ENCODE peak calls at places on chromosomes 1 and 21, in six cellular contexts. Q is hepatic stellate cell, D is AG04449, Z is GM20000, T is lower leg skin, A is EL. B is an unnamed sample.

GRCh38 chr1:154429118-154429517 is 24.0 kb downstream of the IL6R start:
- DNase-seq in Q (no peak), D (no peak), Z (no peak), T (no peak), A (no peak), B (no peak)

GRCh38 chr1:9410737-9411297 is 118.1 kb downstream of the SPSB1 start:
- DNase-seq in Q (peak), D (peak), Z (peak), T (no peak), A (peak), B (peak)

GRCh38 chr1:245752551-245752950 is 597.8 kb downstream of the KIF26B start:
- DNase-seq in Q (no peak), D (no peak), Z (no peak), T (no peak), A (no peak), B (no peak)

GRCh38 chr1:234326493-234327366 is 46.5 kb upstream of the COA6 start:
- DNase-seq in Q (peak), D (no peak), Z (peak), T (peak), A (peak), B (peak)

GRCh38 chr21:43645414-43645891 is 13.8 kb downstream of the HSF2BP start:
- DNase-seq in Q (peak), D (peak), Z (peak), T (peak), A (peak), B (peak)

GRCh38 chr1:34684246-34684645 is 70.6 kb upstream of the GJB5 start:
- DNase-seq in Q (no peak), D (no peak), Z (no peak), T (no peak), A (no peak), B (peak)

GRCh38 chr1:235416662-235417049 is 49.4 kb downstream of the TBCE start:
- DNase-seq in Q (peak), D (no peak), Z (no peak), T (no peak), A (peak), B (peak)

GRCh38 chr1:210654176-210654786 is 325.6 kb downstream of the HHAT start:
- DNase-seq in Q (no peak), D (no peak), Z (no peak), T (no peak), A (peak), B (no peak)

GRCh38 chr1:46134660-46135331 is 2.4 kb upstream of the PIK3R3 start:
- DNase-seq in Q (no peak), D (peak), Z (peak), T (no peak), A (peak), B (peak)

GRCh38 chr1:88311907-88312306 is 372.2 kb upstream of the PKN2 start:
- DNase-seq in Q (no peak), D (no peak), Z (no peak), T (no peak), A (no peak), B (peak)

GRCh38 chr1:2494323-2494693 is 18.2 kb downstream of the PLCH2 start:
- DNase-seq in Q (no peak), D (peak), Z (no peak), T (no peak), A (peak), B (no peak)

GRCh38 chr1:6054596-6054995 is 8.9 kb downstream of the KCNAB2 start:
- DNase-seq in Q (no peak), D (no peak), Z (no peak), T (no peak), A (no peak), B (no peak)

GRCh38 chr21:43778469-43779335 is 2.6 kb upstream of the CSTB start:
- DNase-seq in Q (no peak), D (no peak), Z (no peak), T (no peak), A (no peak), B (no peak)

GRCh38 chr1:219703240-219703639 is 90.3 kb upstream of the ZC3H11B start:
- DNase-seq in Q (no peak), D (no peak), Z (no peak), T (no peak), A (no peak), B (no peak)

GRCh38 chr1:115924730-115925129 is 51.6 kb upstream of the SLC22A15 start:
- DNase-seq in Q (no peak), D (no peak), Z (no peak), T (no peak), A (no peak), B (no peak)

GRCh38 chr1:212060632-212061472 is 25.3 kb downstream of the DTL start:
- DNase-seq in Q (no peak), D (no peak), Z (no peak), T (no peak), A (no peak), B (no peak)

GRCh38 chr1:58813361-58813760 is 29.5 kb upstream of the JUN start:
- DNase-seq in Q (no peak), D (no peak), Z (no peak), T (no peak), A (no peak), B (peak)

GRCh38 chr1:10299174-10299573 is 88.8 kb downstream of the KIF1B start:
- DNase-seq in Q (no peak), D (no peak), Z (peak), T (no peak), A (no peak), B (no peak)

GRCh38 chr1:171161431-171161830 is 23.7 kb upstream of the FMO2 start:
- DNase-seq in Q (no peak), D (no peak), Z (no peak), T (no peak), A (no peak), B (no peak)

GRCh38 chr1:197981546-197981945 is 64.4 kb downstream of the LHX9 start:
- DNase-seq in Q (no peak), D (no peak), Z (no peak), T (no peak), A (no peak), B (no peak)

GRCh38 chr1:53134961-53135734 is 7.3 kb downstream of the SLC1A7 start:
- DNase-seq in Q (peak), D (no peak), Z (no peak), T (no peak), A (no peak), B (peak)

GRCh38 chr1:27074175-27074780 is 61.6 kb upstream of the TENT5B start:
- DNase-seq in Q (peak), D (no peak), Z (no peak), T (no peak), A (peak), B (no peak)

GRCh38 chr1:170273556-170274501 is 128.1 kb downstream of the NTMT2 start:
- DNase-seq in Q (no peak), D (no peak), Z (no peak), T (peak), A (no peak), B (no peak)

GRCh38 chr1:235834620-235835019 is 32.1 kb downstream of the LYST start:
- DNase-seq in Q (no peak), D (no peak), Z (no peak), T (no peak), A (no peak), B (no peak)

GRCh38 chr21:32245971-32246370 is 32.9 kb downstream of the MIS18A start:
- DNase-seq in Q (no peak), D (no peak), Z (no peak), T (no peak), A (no peak), B (no peak)

GRCh38 chr1:65724151-65724550 is 68.5 kb upstream of the PDE4B start:
- DNase-seq in Q (no peak), D (no peak), Z (no peak), T (no peak), A (no peak), B (no peak)

GRCh38 chr1:116732726-116733125 is 21.5 kb upstream of the CD2 start:
- DNase-seq in Q (no peak), D (no peak), Z (no peak), T (no peak), A (no peak), B (no peak)

GRCh38 chr1:93904228-93904627 is 5.0 kb downstream of the GCLM start:
- DNase-seq in Q (no peak), D (no peak), Z (peak), T (no peak), A (peak), B (no peak)